ENCODE peak calls at places on chromosomes 13 and 19, in six cellular contexts. One of them, this sample, is unnamed.

GRCh38 chr13:26707122-26708006 is 53.2 kb downstream of the GPR12 start:
- DNase-seq in IMR-90: peak
- DNase-seq in neuronal stem cell: peak
- DNase-seq in mesenchymal stem cell: peak
- DNase-seq in H9: peak
- DNase-seq in H1: peak
- DNase-seq in this sample: peak

GRCh38 chr19:28019371-28019770 is 1193.6 kb downstream of the UQCRFS1 start:
- DNase-seq in IMR-90: no peak
- DNase-seq in neuronal stem cell: no peak
- DNase-seq in mesenchymal stem cell: no peak
- DNase-seq in H9: no peak
- DNase-seq in H1: no peak
- DNase-seq in this sample: no peak

GRCh38 chr13:44337581-44337980 is 36.0 kb upstream of the SERP2 start:
- DNase-seq in IMR-90: no peak
- DNase-seq in neuronal stem cell: no peak
- DNase-seq in mesenchymal stem cell: no peak
- DNase-seq in H9: no peak
- DNase-seq in H1: no peak
- DNase-seq in this sample: peak

GRCh38 chr19:435707-436412 is 25.0 kb downstream of the SHC2 start:
- DNase-seq in IMR-90: no peak
- DNase-seq in neuronal stem cell: no peak
- DNase-seq in mesenchymal stem cell: no peak
- DNase-seq in H9: no peak
- DNase-seq in H1: no peak
- DNase-seq in this sample: no peak

GRCh38 chr19:4721196-4721595 is 2.4 kb downstream of the DPP9 start:
- DNase-seq in IMR-90: no peak
- DNase-seq in neuronal stem cell: no peak
- DNase-seq in mesenchymal stem cell: no peak
- DNase-seq in H9: no peak
- DNase-seq in H1: no peak
- DNase-seq in this sample: no peak

GRCh38 chr13:60571571-60571970 is 174.6 kb downstream of the TDRD3 start:
- DNase-seq in IMR-90: no peak
- DNase-seq in neuronal stem cell: no peak
- DNase-seq in mesenchymal stem cell: no peak
- DNase-seq in H9: no peak
- DNase-seq in H1: no peak
- DNase-seq in this sample: no peak

GRCh38 chr13:94601446-94602431 is at the start of gene GPR180:
- DNase-seq in IMR-90: peak
- DNase-seq in neuronal stem cell: peak
- DNase-seq in mesenchymal stem cell: peak
- DNase-seq in H9: peak
- DNase-seq in H1: peak
- DNase-seq in this sample: peak

GRCh38 chr13:100549316-100549715 is 39.3 kb downstream of the GGACT start:
- DNase-seq in IMR-90: no peak
- DNase-seq in neuronal stem cell: no peak
- DNase-seq in mesenchymal stem cell: no peak
- DNase-seq in H9: no peak
- DNase-seq in H1: no peak
- DNase-seq in this sample: no peak

GRCh38 chr19:35498984-35499383 is 8.7 kb upstream of the KRTDAP start:
- DNase-seq in IMR-90: no peak
- DNase-seq in neuronal stem cell: no peak
- DNase-seq in mesenchymal stem cell: no peak
- DNase-seq in H9: no peak
- DNase-seq in H1: no peak
- DNase-seq in this sample: no peak

GRCh38 chr19:41352609-41353465 is 885 bp downstream of the TGFB1 start:
- DNase-seq in IMR-90: peak
- DNase-seq in neuronal stem cell: no peak
- DNase-seq in mesenchymal stem cell: peak
- DNase-seq in H9: peak
- DNase-seq in H1: no peak
- DNase-seq in this sample: no peak

GRCh38 chr13:75789451-75790197 is 153.5 kb downstream of the LMO7 start:
- DNase-seq in IMR-90: no peak
- DNase-seq in neuronal stem cell: no peak
- DNase-seq in mesenchymal stem cell: no peak
- DNase-seq in H9: no peak
- DNase-seq in H1: no peak
- DNase-seq in this sample: no peak

GRCh38 chr13:77545626-77546412 is 10.3 kb downstream of the SCEL start:
- DNase-seq in IMR-90: no peak
- DNase-seq in neuronal stem cell: no peak
- DNase-seq in mesenchymal stem cell: no peak
- DNase-seq in H9: no peak
- DNase-seq in H1: no peak
- DNase-seq in this sample: no peak

GRCh38 chr13:112115403-112116091 is 48.6 kb downstream of the SOX1 start:
- DNase-seq in IMR-90: no peak
- DNase-seq in neuronal stem cell: no peak
- DNase-seq in mesenchymal stem cell: no peak
- DNase-seq in H9: no peak
- DNase-seq in H1: no peak
- DNase-seq in this sample: no peak

GRCh38 chr13:112118451-112119064 is 51.6 kb downstream of the SOX1 start:
- DNase-seq in IMR-90: no peak
- DNase-seq in neuronal stem cell: no peak
- DNase-seq in mesenchymal stem cell: no peak
- DNase-seq in H9: no peak
- DNase-seq in H1: no peak
- DNase-seq in this sample: no peak

GRCh38 chr13:112117955-112118302 is 51.0 kb downstream of the SOX1 start:
- DNase-seq in IMR-90: no peak
- DNase-seq in neuronal stem cell: no peak
- DNase-seq in mesenchymal stem cell: no peak
- DNase-seq in H9: no peak
- DNase-seq in H1: no peak
- DNase-seq in this sample: no peak

GRCh38 chr13:112116187-112116950 is 49.4 kb downstream of the SOX1 start:
- DNase-seq in IMR-90: no peak
- DNase-seq in neuronal stem cell: no peak
- DNase-seq in mesenchymal stem cell: no peak
- DNase-seq in H9: no peak
- DNase-seq in H1: no peak
- DNase-seq in this sample: no peak

DNA sequence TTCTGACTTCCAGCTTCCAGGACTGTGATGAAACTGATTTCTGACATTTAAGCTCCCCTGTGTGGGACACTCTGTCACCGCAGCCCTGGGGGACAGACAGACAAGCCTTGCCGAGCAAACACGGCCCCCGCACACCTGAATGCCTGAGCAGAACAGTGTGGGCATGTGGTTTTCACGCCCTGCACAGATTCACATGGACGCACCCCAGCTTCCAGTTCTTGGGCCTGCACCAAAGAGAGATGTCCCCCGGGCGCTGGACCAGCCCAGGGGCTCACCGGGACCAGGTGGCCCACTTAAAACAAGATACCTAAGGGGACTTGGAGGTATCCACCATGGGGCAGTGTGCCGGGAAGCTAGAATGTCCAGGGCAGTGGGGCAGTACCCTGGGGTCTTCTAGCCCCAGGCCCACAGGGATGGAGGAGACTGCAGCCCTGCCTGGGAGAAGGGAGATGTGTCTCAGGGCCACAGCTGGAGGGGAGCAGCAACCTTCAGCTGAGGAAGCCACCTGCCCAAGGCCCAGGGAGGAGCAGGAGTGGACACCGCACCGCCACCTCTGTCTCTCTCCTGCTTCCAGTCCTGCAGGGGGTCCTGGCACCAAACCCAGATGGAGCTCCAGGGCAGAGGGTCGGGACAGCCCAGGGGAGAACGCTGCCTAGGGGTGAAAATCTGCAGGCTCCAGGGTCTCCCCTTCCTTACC is 50.5 kb downstream of the SOX1 start:
- DNase-seq in IMR-90: no peak
- DNase-seq in neuronal stem cell: no peak
- DNase-seq in mesenchymal stem cell: no peak
- DNase-seq in H9: no peak
- DNase-seq in H1: no peak
- DNase-seq in this sample: no peak
- H4K91ac ChIP-seq in IMR-90: no peak
- H4K91ac ChIP-seq in neuronal stem cell: no peak
- H4K91ac ChIP-seq in mesenchymal stem cell: no peak
- H4K91ac ChIP-seq in H9: no peak
- H4K91ac ChIP-seq in H1: peak
- H4K91ac ChIP-seq in this sample: no peak

DNA sequence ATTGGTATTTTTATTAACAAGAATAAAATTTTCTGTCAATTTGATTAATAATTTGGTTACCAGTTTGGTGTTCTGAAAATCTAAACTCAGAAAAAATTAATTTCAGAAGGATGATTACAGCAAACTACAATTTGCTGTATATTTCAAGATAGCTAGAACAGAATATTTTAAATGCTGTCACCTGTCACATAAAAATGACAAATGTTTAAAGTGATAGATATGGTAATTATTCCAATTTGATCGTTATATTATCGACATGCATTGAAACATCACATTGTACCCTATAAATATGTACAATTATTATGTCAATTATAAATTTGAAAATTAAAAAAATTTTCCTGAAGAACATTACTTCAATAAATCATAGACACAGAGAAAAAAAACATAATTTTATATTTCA is 56.9 kb upstream of the SLITRK5 start:
- DNase-seq in IMR-90: no peak
- DNase-seq in neuronal stem cell: no peak
- DNase-seq in mesenchymal stem cell: no peak
- DNase-seq in H9: no peak
- DNase-seq in H1: no peak
- DNase-seq in this sample: no peak
- H2AFZ ChIP-seq in IMR-90: no peak
- H2AFZ ChIP-seq in neuronal stem cell: no peak
- H2AFZ ChIP-seq in mesenchymal stem cell: no peak
- H2AFZ ChIP-seq in H9: no peak
- H2AFZ ChIP-seq in H1: no peak
- H2AFZ ChIP-seq in this sample: no peak

GRCh38 chr13:34103854-34104253 is 285.9 kb downstream of the RFC3 start:
- DNase-seq in IMR-90: no peak
- DNase-seq in neuronal stem cell: no peak
- DNase-seq in mesenchymal stem cell: no peak
- DNase-seq in H9: no peak
- DNase-seq in H1: no peak
- DNase-seq in this sample: no peak
- H4K91ac ChIP-seq in IMR-90: no peak
- H4K91ac ChIP-seq in neuronal stem cell: no peak
- H4K91ac ChIP-seq in mesenchymal stem cell: no peak
- H4K91ac ChIP-seq in H9: no peak
- H4K91ac ChIP-seq in H1: no peak
- H4K91ac ChIP-seq in this sample: no peak

GRCh38 chr19:5806133-5806489 is 1.2 kb downstream of the NRTN start:
- DNase-seq in IMR-90: no peak
- DNase-seq in neuronal stem cell: no peak
- DNase-seq in mesenchymal stem cell: no peak
- DNase-seq in H9: no peak
- DNase-seq in H1: no peak
- DNase-seq in this sample: no peak

GRCh38 chr19:5804516-5805464 is at the start of gene NRTN:
- DNase-seq in IMR-90: no peak
- DNase-seq in neuronal stem cell: peak
- DNase-seq in mesenchymal stem cell: no peak
- DNase-seq in H9: peak
- DNase-seq in H1: no peak
- DNase-seq in this sample: peak

GRCh38 chr19:5803752-5804515 is 933 bp upstream of the NRTN start:
- DNase-seq in IMR-90: peak
- DNase-seq in neuronal stem cell: peak
- DNase-seq in mesenchymal stem cell: peak
- DNase-seq in H9: peak
- DNase-seq in H1: peak
- DNase-seq in this sample: peak

GRCh38 chr19:5806905-5807304 is 2.0 kb downstream of the NRTN start:
- DNase-seq in IMR-90: no peak
- DNase-seq in neuronal stem cell: no peak
- DNase-seq in mesenchymal stem cell: no peak
- DNase-seq in H9: no peak
- DNase-seq in H1: no peak
- DNase-seq in this sample: no peak

GRCh38 chr19:5805465-5806132 is 732 bp downstream of the NRTN start:
- DNase-seq in IMR-90: peak
- DNase-seq in neuronal stem cell: peak
- DNase-seq in mesenchymal stem cell: peak
- DNase-seq in H9: peak
- DNase-seq in H1: no peak
- DNase-seq in this sample: peak
- H2AFZ ChIP-seq in IMR-90: peak
- H2AFZ ChIP-seq in neuronal stem cell: peak
- H2AFZ ChIP-seq in mesenchymal stem cell: no peak
- H2AFZ ChIP-seq in H9: no peak
- H2AFZ ChIP-seq in H1: no peak
- H2AFZ ChIP-seq in this sample: peak

GRCh38 chr19:50801107-50801506 is 10.9 kb downstream of the ACP4 start:
- DNase-seq in IMR-90: no peak
- DNase-seq in neuronal stem cell: no peak
- DNase-seq in mesenchymal stem cell: no peak
- DNase-seq in H9: no peak
- DNase-seq in H1: no peak
- DNase-seq in this sample: no peak

GRCh38 chr19:50803633-50804419 is 13.6 kb downstream of the ACP4 start:
- DNase-seq in IMR-90: no peak
- DNase-seq in neuronal stem cell: no peak
- DNase-seq in mesenchymal stem cell: peak
- DNase-seq in H9: no peak
- DNase-seq in H1: no peak
- DNase-seq in this sample: peak

GRCh38 chr19:50808856-50809255 is 14.7 kb downstream of the KLK1 start:
- DNase-seq in IMR-90: no peak
- DNase-seq in neuronal stem cell: no peak
- DNase-seq in mesenchymal stem cell: no peak
- DNase-seq in H9: no peak
- DNase-seq in H1: no peak
- DNase-seq in this sample: no peak

GRCh38 chr19:50798943-50799851 is 9.0 kb downstream of the ACP4 start:
- DNase-seq in IMR-90: no peak
- DNase-seq in neuronal stem cell: no peak
- DNase-seq in mesenchymal stem cell: no peak
- DNase-seq in H9: no peak
- DNase-seq in H1: no peak
- DNase-seq in this sample: no peak

GRCh38 chr19:50804420-50805272 is 14.4 kb downstream of the ACP4 start:
- DNase-seq in IMR-90: peak
- DNase-seq in neuronal stem cell: peak
- DNase-seq in mesenchymal stem cell: peak
- DNase-seq in H9: peak
- DNase-seq in H1: peak
- DNase-seq in this sample: peak
- H4K91ac ChIP-seq in IMR-90: peak
- H4K91ac ChIP-seq in neuronal stem cell: peak
- H4K91ac ChIP-seq in mesenchymal stem cell: peak
- H4K91ac ChIP-seq in H9: no peak
- H4K91ac ChIP-seq in H1: peak
- H4K91ac ChIP-seq in this sample: peak